ENCODE peak calls at places on chromosomes 13 and 19, in seven cellular contexts. V is NAMALWA, Y is frontal cortex, C is iPS DF 19.7, U is NCI-H1694, N is iPS-NIHi11, T is nucleus accumbens. Q is an unnamed sample.

GRCh38 chr13:32212420-32212819 is 102.7 kb downstream of the ZAR1L start:
- DNase-seq in V (no peak), Y (no peak), C (no peak), U (no peak), N (no peak), T (no peak), Q (no peak)

GRCh38 chr13:99477493-99477892 is 23.8 kb upstream of the TM9SF2 start:
- DNase-seq in V (no peak), Y (no peak), C (no peak), U (no peak), N (no peak), T (no peak), Q (no peak)

GRCh38 chr13:108947551-108948030 is 318.2 kb downstream of the MYO16 start:
- DNase-seq in V (no peak), Y (no peak), C (no peak), U (no peak), N (no peak), T (no peak), Q (no peak)

GRCh38 chr19:43651758-43652545 is 12.3 kb upstream of the CADM4 start:
- DNase-seq in V (peak), Y (no peak), C (no peak), U (no peak), N (peak), T (peak), Q (peak)

GRCh38 chr13:95098916-95099315 is 202.3 kb downstream of the ABCC4 start:
- DNase-seq in V (no peak), Y (no peak), C (no peak), U (no peak), N (no peak), T (no peak), Q (no peak)

GRCh38 chr13:87669379-87669978 is 1.7 kb upstream of the SLITRK5 start:
- DNase-seq in V (peak), Y (no peak), C (no peak), U (peak), N (no peak), T (no peak), Q (peak)

GRCh38 chr19:38653028-38653571 is 5.7 kb downstream of the ACTN4 start:
- DNase-seq in V (no peak), Y (no peak), C (no peak), U (peak), N (no peak), T (no peak), Q (no peak)

GRCh38 chr19:12800873-12801465 is 631 bp downstream of the PRDX2 start:
- DNase-seq in V (no peak), Y (no peak), C (no peak), U (no peak), N (no peak), T (no peak), Q (peak)

GRCh38 chr19:47144630-47145029 is 14.0 kb downstream of the SAE1 start:
- DNase-seq in V (no peak), Y (no peak), C (no peak), U (no peak), N (no peak), T (no peak), Q (no peak)

GRCh38 chr13:71829542-71829941 is 37.5 kb downstream of the DACH1 start:
- DNase-seq in V (no peak), Y (no peak), C (no peak), U (no peak), N (no peak), T (no peak), Q (no peak)

GRCh38 chr13:66624302-66624701 is 605.8 kb downstream of the PCDH9 start:
- DNase-seq in V (no peak), Y (no peak), C (no peak), U (no peak), N (no peak), T (no peak), Q (no peak)